ENCODE peak calls at places on chromosomes 11 and 22, in four cellular contexts. One of them, this sample, is unnamed.
A peak's percentile ranks its signal among the peaks of the same experiment; 100 is the strongest.

GRCh38 chr11:69463181-69463891 is 18.1 kb upstream of the LINC01488 start:
- DNase-seq in H1: no peak
- DNase-seq in transverse colon: no peak
- DNase-seq in stomach: no peak
- DNase-seq in this sample: no peak

GRCh38 chr11:12786891-12787290 is 112.7 kb downstream of the TEAD1 start:
- DNase-seq in H1: no peak
- DNase-seq in transverse colon: no peak
- DNase-seq in stomach: no peak
- DNase-seq in this sample: no peak

GRCh38 chr11:66957971-66958231 is 282 bp downstream of the PC start:
- DNase-seq in H1: no peak
- DNase-seq in transverse colon: no peak
- DNase-seq in stomach: no peak
- DNase-seq in this sample: no peak

GRCh38 chr22:50537765-50538164 is 7.9 kb upstream of the KLHDC7B start:
- DNase-seq in H1: no peak
- DNase-seq in transverse colon: no peak
- DNase-seq in stomach: no peak
- DNase-seq in this sample: no peak

GRCh38 chr11:35162795-35163194 is 23.8 kb downstream of the CD44 start:
- DNase-seq in H1: no peak
- DNase-seq in transverse colon: no peak
- DNase-seq in stomach: no peak
- DNase-seq in this sample: no peak

GRCh38 chr11:20363500-20364411 is at the start of gene HTATIP2:
- DNase-seq in H1: no peak
- DNase-seq in transverse colon: peak; percentile 82
- DNase-seq in stomach: peak; percentile 73
- DNase-seq in this sample: peak; percentile 37

GRCh38 chr11:75480890-75481190 is 44.9 kb downstream of the GDPD5 start:
- DNase-seq in H1: no peak
- DNase-seq in transverse colon: no peak
- DNase-seq in stomach: no peak
- DNase-seq in this sample: no peak

GRCh38 chr11:3091846-3092602 is 34.8 kb upstream of the CARS1 start:
- DNase-seq in H1: peak; percentile 94
- DNase-seq in transverse colon: peak; percentile 80
- DNase-seq in stomach: peak; percentile 74
- DNase-seq in this sample: peak; percentile 82

GRCh38 chr11:132284048-132284447 is 913.6 kb downstream of the NTM start:
- DNase-seq in H1: no peak
- DNase-seq in transverse colon: no peak
- DNase-seq in stomach: no peak
- DNase-seq in this sample: no peak

GRCh38 chr22:44497904-44498242 is at the start of gene RTL6:
- DNase-seq in H1: no peak
- DNase-seq in transverse colon: no peak
- DNase-seq in stomach: no peak
- DNase-seq in this sample: no peak
- TF ChIP-seq POLR2AphosphoS5 in H1: no peak
- TF ChIP-seq POLR2AphosphoS5 in transverse colon: no peak
- TF ChIP-seq POLR2AphosphoS5 in stomach: peak; percentile 44
- TF ChIP-seq POLR2AphosphoS5 in this sample: no peak

GRCh38 chr11:125568970-125569912 is at the start of gene EI24:
- DNase-seq in H1: peak; percentile 87
- DNase-seq in transverse colon: peak; percentile 93
- DNase-seq in stomach: peak; percentile 92
- DNase-seq in this sample: peak; percentile 77

GRCh38 chr11:125566235-125566634 is 3.0 kb upstream of the EI24 start:
- DNase-seq in H1: no peak
- DNase-seq in transverse colon: no peak
- DNase-seq in stomach: no peak
- DNase-seq in this sample: no peak

GRCh38 chr11:125562430-125562829 is 6.8 kb upstream of the EI24 start:
- DNase-seq in H1: no peak
- DNase-seq in transverse colon: no peak
- DNase-seq in stomach: no peak
- DNase-seq in this sample: no peak

GRCh38 chr11:125561924-125562323 is 7.4 kb upstream of the EI24 start:
- DNase-seq in H1: no peak
- DNase-seq in transverse colon: no peak
- DNase-seq in stomach: no peak
- DNase-seq in this sample: no peak

GRCh38 chr11:125564357-125564756 is 4.9 kb upstream of the EI24 start:
- DNase-seq in H1: no peak
- DNase-seq in transverse colon: no peak
- DNase-seq in stomach: peak; percentile 43
- DNase-seq in this sample: no peak
- H3K27ac ChIP-seq in H1: no peak overlapping the region
- H3K27ac ChIP-seq in transverse colon: no peak overlapping the region
- H3K27ac ChIP-seq in stomach: no peak overlapping the region
- H3K27ac ChIP-seq in this sample: no peak overlapping the region

GRCh38 chr11:819129-819931 is 616 bp downstream of the PNPLA2 start:
- DNase-seq in H1: no peak
- DNase-seq in transverse colon: peak; percentile 96
- DNase-seq in stomach: peak; percentile 96
- DNase-seq in this sample: peak; percentile 87

GRCh38 chr11:821513-822371 is 3.0 kb downstream of the PNPLA2 start:
- DNase-seq in H1: no peak
- DNase-seq in transverse colon: no peak
- DNase-seq in stomach: no peak
- DNase-seq in this sample: peak; percentile 92

GRCh38 chr11:820655-821512 is 2.2 kb downstream of the PNPLA2 start:
- DNase-seq in H1: no peak
- DNase-seq in transverse colon: peak; percentile 81
- DNase-seq in stomach: peak; percentile 90
- DNase-seq in this sample: no peak

GRCh38 chr11:818396-819128 is at the start of gene PNPLA2:
- DNase-seq in H1: no peak
- DNase-seq in transverse colon: peak; percentile 75
- DNase-seq in stomach: peak; percentile 64
- DNase-seq in this sample: no peak

DNA sequence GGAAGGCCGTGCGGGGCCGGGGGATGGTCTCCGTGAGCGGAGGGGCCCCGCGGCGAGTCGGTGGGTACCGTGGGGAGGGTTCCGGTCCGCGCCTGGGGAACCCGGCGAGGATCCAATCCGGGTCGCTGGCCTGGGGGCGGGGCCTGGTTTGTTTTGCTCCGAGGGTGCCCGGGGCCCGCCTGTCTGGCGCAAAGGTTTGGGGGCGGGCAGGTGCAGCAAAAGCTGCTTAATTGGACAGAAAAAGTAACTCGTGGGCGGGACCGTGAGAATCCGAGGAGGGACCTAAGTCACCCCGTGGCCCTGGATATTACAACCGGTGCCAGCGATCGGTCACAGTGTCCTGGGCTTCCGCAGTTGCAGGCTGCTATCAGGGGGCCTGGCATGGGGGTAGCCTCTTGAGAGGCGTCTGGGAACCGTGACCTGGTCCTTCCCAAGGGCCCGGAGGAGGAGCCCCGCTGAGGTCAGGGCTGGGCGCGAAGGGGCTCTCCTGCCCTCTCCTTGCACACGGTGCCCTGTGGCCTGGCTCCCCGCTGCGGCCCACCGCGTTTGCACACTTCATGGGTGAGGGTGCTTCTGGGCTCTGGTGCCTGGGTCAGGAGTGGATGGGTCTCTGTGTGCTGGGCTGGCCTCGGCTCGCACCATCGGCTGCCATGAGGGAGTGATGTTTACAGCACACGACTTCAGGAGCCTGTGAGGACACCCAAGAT is 1.4 kb downstream of the PNPLA2 start:
- DNase-seq in H1: no peak
- DNase-seq in transverse colon: peak; percentile 96
- DNase-seq in stomach: peak; percentile 97
- DNase-seq in this sample: peak; percentile 92
- TF ChIP-seq POLR2AphosphoS5 in H1: no peak
- TF ChIP-seq POLR2AphosphoS5 in transverse colon: peak; percentile 68
- TF ChIP-seq POLR2AphosphoS5 in stomach: peak; percentile 63
- TF ChIP-seq POLR2AphosphoS5 in this sample: peak; percentile 32

GRCh38 chr11:120184371-120184945 is 26.4 kb upstream of the OAF start:
- DNase-seq in H1: no peak
- DNase-seq in transverse colon: no peak
- DNase-seq in stomach: peak; percentile 24
- DNase-seq in this sample: no peak
- H3K27ac ChIP-seq in H1: no peak overlapping the region
- H3K27ac ChIP-seq in transverse colon: peak overlapping the region; percentile 92
- H3K27ac ChIP-seq in stomach: peak overlapping the region; percentile 74
- H3K27ac ChIP-seq in this sample: no peak overlapping the region